ENCODE peak calls at places on chromosomes 1 and 21, in seven cellular contexts. One of them, this sample, is unnamed.

GRCh38 chr21:22076471-22076870 is 1078.3 kb downstream of the NCAM2 start:
- DNase-seq in cardiac fibroblast: no peak
- DNase-seq in suprapubic skin: no peak
- DNase-seq in A673: no peak
- DNase-seq in adrenal gland: no peak
- DNase-seq in osteoblast: no peak
- DNase-seq in astrocyte of the cerebellum: no peak
- DNase-seq in this sample: no peak

GRCh38 chr1:155192346-155193274 is 15.1 kb downstream of the THBS3 start:
- DNase-seq in osteoblast: peak
- DNase-seq in astrocyte of the cerebellum: no peak
- DNase-seq in A673: no peak
- DNase-seq in cardiac fibroblast: no peak
- DNase-seq in adrenal gland: no peak
- DNase-seq in suprapubic skin: no peak
- DNase-seq in this sample: no peak

GRCh38 chr1:178057131-178057765 is 36.7 kb upstream of the RASAL2 start:
- DNase-seq in A673: no peak
- DNase-seq in suprapubic skin: no peak
- DNase-seq in adrenal gland: no peak
- DNase-seq in astrocyte of the cerebellum: no peak
- DNase-seq in cardiac fibroblast: peak
- DNase-seq in osteoblast: no peak
- DNase-seq in this sample: no peak

GRCh38 chr21:23455676-23456075 is 2151.6 kb downstream of the MRPL39 start:
- DNase-seq in A673: no peak
- DNase-seq in osteoblast: no peak
- DNase-seq in adrenal gland: no peak
- DNase-seq in astrocyte of the cerebellum: no peak
- DNase-seq in cardiac fibroblast: no peak
- DNase-seq in suprapubic skin: no peak
- DNase-seq in this sample: no peak

GRCh38 chr1:106746448-106747085 is 309.9 kb upstream of the PRMT6 start:
- DNase-seq in astrocyte of the cerebellum: peak
- DNase-seq in adrenal gland: no peak
- DNase-seq in cardiac fibroblast: no peak
- DNase-seq in suprapubic skin: no peak
- DNase-seq in osteoblast: peak
- DNase-seq in A673: peak
- DNase-seq in this sample: no peak

GRCh38 chr1:219299420-219299819 is 125.7 kb downstream of the LYPLAL1 start:
- DNase-seq in osteoblast: no peak
- DNase-seq in A673: no peak
- DNase-seq in suprapubic skin: no peak
- DNase-seq in cardiac fibroblast: no peak
- DNase-seq in adrenal gland: no peak
- DNase-seq in astrocyte of the cerebellum: no peak
- DNase-seq in this sample: no peak

GRCh38 chr1:4944072-4944471 is 289.7 kb downstream of the AJAP1 start:
- DNase-seq in cardiac fibroblast: no peak
- DNase-seq in osteoblast: no peak
- DNase-seq in astrocyte of the cerebellum: no peak
- DNase-seq in suprapubic skin: no peak
- DNase-seq in A673: no peak
- DNase-seq in adrenal gland: no peak
- DNase-seq in this sample: no peak

GRCh38 chr21:40699366-40699765 is 147.6 kb downstream of the DSCAM start:
- DNase-seq in adrenal gland: no peak
- DNase-seq in cardiac fibroblast: no peak
- DNase-seq in A673: no peak
- DNase-seq in suprapubic skin: no peak
- DNase-seq in osteoblast: no peak
- DNase-seq in astrocyte of the cerebellum: no peak
- DNase-seq in this sample: no peak

GRCh38 chr1:225848044-225848955 is 33.9 kb downstream of the TMEM63A start:
- DNase-seq in A673: peak
- DNase-seq in astrocyte of the cerebellum: no peak
- DNase-seq in suprapubic skin: no peak
- DNase-seq in cardiac fibroblast: no peak
- DNase-seq in adrenal gland: no peak
- DNase-seq in osteoblast: peak
- DNase-seq in this sample: no peak

GRCh38 chr1:81836007-81836626 is 35.4 kb downstream of the ADGRL2 start:
- DNase-seq in cardiac fibroblast: peak
- DNase-seq in osteoblast: no peak
- DNase-seq in A673: no peak
- DNase-seq in astrocyte of the cerebellum: no peak
- DNase-seq in adrenal gland: no peak
- DNase-seq in suprapubic skin: no peak
- DNase-seq in this sample: no peak

GRCh38 chr1:81833722-81834121 is 33.0 kb downstream of the ADGRL2 start:
- DNase-seq in astrocyte of the cerebellum: no peak
- DNase-seq in suprapubic skin: no peak
- DNase-seq in cardiac fibroblast: no peak
- DNase-seq in A673: no peak
- DNase-seq in adrenal gland: no peak
- DNase-seq in osteoblast: no peak
- DNase-seq in this sample: no peak

GRCh38 chr1:81832573-81832972 is 31.8 kb downstream of the ADGRL2 start:
- DNase-seq in osteoblast: no peak
- DNase-seq in suprapubic skin: no peak
- DNase-seq in cardiac fibroblast: peak
- DNase-seq in adrenal gland: no peak
- DNase-seq in A673: no peak
- DNase-seq in astrocyte of the cerebellum: peak
- DNase-seq in this sample: no peak

GRCh38 chr1:81834921-81835698 is 34.4 kb downstream of the ADGRL2 start:
- DNase-seq in suprapubic skin: no peak
- DNase-seq in cardiac fibroblast: peak
- DNase-seq in adrenal gland: no peak
- DNase-seq in astrocyte of the cerebellum: peak
- DNase-seq in osteoblast: no peak
- DNase-seq in A673: no peak
- DNase-seq in this sample: no peak

GRCh38 chr1:81834268-81834667 is 33.5 kb downstream of the ADGRL2 start:
- DNase-seq in adrenal gland: no peak
- DNase-seq in astrocyte of the cerebellum: peak
- DNase-seq in osteoblast: no peak
- DNase-seq in cardiac fibroblast: no peak
- DNase-seq in suprapubic skin: no peak
- DNase-seq in A673: no peak
- DNase-seq in this sample: no peak
- H3K4me3 ChIP-seq in adrenal gland: no peak
- H3K4me3 ChIP-seq in astrocyte of the cerebellum: no peak
- H3K4me3 ChIP-seq in osteoblast: no peak
- H3K4me3 ChIP-seq in cardiac fibroblast: no peak
- H3K4me3 ChIP-seq in suprapubic skin: no peak
- H3K4me3 ChIP-seq in A673: no peak
- H3K4me3 ChIP-seq in this sample: no peak

DNA sequence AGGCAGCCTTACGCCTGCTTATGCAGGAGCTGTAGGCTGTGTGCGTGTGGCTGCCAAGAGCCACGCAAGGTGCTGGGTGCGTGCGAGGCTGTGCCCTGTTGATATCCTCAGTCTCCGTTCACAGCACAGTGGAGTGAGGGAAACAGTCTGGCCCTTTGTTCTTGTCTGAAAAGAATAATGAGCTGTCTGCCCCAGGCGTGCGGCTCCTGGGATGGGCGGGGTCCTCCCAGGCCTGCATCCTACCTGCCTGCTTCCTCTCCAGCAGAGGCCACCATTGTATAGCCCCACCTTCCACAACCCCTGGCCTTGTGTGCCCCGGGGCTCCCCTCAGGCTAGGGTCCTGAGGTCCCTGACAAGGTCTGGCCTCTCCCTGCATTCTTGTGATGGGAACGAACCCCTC is 46.9 kb upstream of the KDM4A start:
- DNase-seq in astrocyte of the cerebellum: no peak
- DNase-seq in suprapubic skin: no peak
- DNase-seq in cardiac fibroblast: no peak
- DNase-seq in A673: no peak
- DNase-seq in adrenal gland: no peak
- DNase-seq in osteoblast: no peak
- DNase-seq in this sample: no peak
- H3K4me3 ChIP-seq in astrocyte of the cerebellum: no peak
- H3K4me3 ChIP-seq in suprapubic skin: no peak
- H3K4me3 ChIP-seq in cardiac fibroblast: no peak
- H3K4me3 ChIP-seq in A673: no peak
- H3K4me3 ChIP-seq in adrenal gland: no peak
- H3K4me3 ChIP-seq in osteoblast: no peak
- H3K4me3 ChIP-seq in this sample: no peak

DNA sequence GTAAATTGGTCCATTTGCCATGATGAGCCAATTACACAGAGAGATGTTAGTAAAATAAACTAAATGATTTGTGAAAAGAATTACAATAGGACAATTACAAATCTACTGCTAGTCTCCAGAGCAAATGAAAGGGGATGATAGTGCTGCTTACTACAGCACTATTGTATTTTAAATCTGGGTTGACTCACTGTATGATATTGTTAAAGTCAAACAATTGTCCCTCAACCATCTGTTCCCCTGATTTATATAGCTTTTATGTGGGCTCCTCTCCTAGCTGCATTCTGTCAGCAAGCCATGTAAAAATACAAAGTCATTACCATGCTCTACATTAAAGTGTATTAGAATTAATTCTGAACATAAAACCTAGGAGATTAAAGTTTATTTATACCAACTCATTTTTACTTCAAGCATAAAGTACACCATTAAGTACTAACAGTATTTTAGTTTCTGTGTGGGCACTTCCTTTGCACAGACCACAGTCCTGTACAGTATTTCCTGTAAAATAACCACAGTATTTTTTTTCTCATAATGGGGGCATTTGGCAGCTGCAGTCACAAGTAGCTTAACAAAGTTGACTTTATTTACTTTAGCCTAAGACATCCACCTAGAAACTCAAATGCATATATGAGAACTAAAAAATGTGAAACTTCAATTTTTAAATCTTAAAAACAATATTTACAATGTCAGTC is 135.8 kb downstream of the VAV3 start:
- DNase-seq in A673: peak
- DNase-seq in suprapubic skin: no peak
- DNase-seq in adrenal gland: no peak
- DNase-seq in cardiac fibroblast: peak
- DNase-seq in osteoblast: peak
- DNase-seq in astrocyte of the cerebellum: peak
- DNase-seq in this sample: no peak
- H3K4me3 ChIP-seq in A673: no peak
- H3K4me3 ChIP-seq in suprapubic skin: no peak
- H3K4me3 ChIP-seq in adrenal gland: no peak
- H3K4me3 ChIP-seq in cardiac fibroblast: no peak
- H3K4me3 ChIP-seq in osteoblast: no peak
- H3K4me3 ChIP-seq in astrocyte of the cerebellum: no peak
- H3K4me3 ChIP-seq in this sample: no peak

GRCh38 chr1:116572079-116572478 is 1.3 kb upstream of the CD58 start:
- DNase-seq in astrocyte of the cerebellum: no peak
- DNase-seq in cardiac fibroblast: no peak
- DNase-seq in A673: no peak
- DNase-seq in osteoblast: no peak
- DNase-seq in suprapubic skin: no peak
- DNase-seq in adrenal gland: no peak
- DNase-seq in this sample: no peak
- H3K4me3 ChIP-seq in astrocyte of the cerebellum: no peak
- H3K4me3 ChIP-seq in cardiac fibroblast: no peak
- H3K4me3 ChIP-seq in A673: no peak
- H3K4me3 ChIP-seq in osteoblast: no peak
- H3K4me3 ChIP-seq in suprapubic skin: no peak
- H3K4me3 ChIP-seq in adrenal gland: no peak
- H3K4me3 ChIP-seq in this sample: no peak

DNA sequence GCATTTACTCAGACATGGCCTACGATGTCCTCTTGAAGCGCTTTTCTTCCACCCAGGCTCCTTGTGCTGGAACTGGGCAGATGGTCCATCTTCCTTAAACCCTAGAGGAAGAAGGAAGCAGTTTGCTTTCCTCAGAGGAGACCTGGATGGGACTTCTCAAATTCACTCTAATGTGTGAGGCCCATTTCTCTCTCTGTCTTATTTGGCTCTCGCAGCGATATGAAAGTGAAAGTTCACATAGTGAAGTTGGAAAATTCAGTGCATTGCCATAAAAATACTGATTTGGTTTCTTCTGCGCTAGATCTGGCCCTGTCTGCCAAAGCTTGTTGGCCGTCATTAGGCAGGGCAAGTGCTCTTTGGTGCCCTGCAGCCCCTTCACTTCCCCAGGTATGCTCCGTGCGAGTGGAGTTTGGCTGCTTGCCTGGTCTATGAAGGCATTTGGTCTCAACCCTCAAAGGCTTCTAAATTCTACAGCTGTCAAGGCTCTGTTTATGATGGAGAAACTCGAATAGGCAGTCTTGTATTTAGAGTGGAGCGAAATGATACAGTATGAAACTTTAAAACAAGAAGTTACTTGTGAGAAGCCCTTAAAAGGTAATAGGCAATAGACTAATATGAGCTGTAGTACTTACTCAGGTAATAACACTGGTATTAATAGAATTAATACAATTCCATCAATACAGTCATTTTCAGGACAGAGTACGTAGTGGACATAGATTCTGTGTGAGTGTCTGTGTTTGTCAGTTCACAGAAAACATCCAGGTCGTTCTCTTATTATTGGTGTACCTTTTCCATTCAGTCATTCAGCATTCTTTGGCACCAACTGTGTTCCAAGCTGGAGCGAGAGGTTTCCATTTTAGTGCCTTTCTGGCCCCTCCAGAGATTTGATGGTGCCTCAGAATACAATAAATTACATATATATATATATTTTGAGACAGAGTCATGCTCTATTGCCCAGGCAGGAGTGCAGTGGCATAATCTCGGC is 20.5 kb downstream of the SZRD1 start:
- DNase-seq in A673: no peak
- DNase-seq in adrenal gland: no peak
- DNase-seq in cardiac fibroblast: no peak
- DNase-seq in suprapubic skin: no peak
- DNase-seq in astrocyte of the cerebellum: no peak
- DNase-seq in osteoblast: peak
- DNase-seq in this sample: no peak
- H3K4me3 ChIP-seq in A673: no peak
- H3K4me3 ChIP-seq in adrenal gland: no peak
- H3K4me3 ChIP-seq in cardiac fibroblast: peak
- H3K4me3 ChIP-seq in suprapubic skin: peak
- H3K4me3 ChIP-seq in astrocyte of the cerebellum: no peak
- H3K4me3 ChIP-seq in osteoblast: peak
- H3K4me3 ChIP-seq in this sample: no peak

DNA sequence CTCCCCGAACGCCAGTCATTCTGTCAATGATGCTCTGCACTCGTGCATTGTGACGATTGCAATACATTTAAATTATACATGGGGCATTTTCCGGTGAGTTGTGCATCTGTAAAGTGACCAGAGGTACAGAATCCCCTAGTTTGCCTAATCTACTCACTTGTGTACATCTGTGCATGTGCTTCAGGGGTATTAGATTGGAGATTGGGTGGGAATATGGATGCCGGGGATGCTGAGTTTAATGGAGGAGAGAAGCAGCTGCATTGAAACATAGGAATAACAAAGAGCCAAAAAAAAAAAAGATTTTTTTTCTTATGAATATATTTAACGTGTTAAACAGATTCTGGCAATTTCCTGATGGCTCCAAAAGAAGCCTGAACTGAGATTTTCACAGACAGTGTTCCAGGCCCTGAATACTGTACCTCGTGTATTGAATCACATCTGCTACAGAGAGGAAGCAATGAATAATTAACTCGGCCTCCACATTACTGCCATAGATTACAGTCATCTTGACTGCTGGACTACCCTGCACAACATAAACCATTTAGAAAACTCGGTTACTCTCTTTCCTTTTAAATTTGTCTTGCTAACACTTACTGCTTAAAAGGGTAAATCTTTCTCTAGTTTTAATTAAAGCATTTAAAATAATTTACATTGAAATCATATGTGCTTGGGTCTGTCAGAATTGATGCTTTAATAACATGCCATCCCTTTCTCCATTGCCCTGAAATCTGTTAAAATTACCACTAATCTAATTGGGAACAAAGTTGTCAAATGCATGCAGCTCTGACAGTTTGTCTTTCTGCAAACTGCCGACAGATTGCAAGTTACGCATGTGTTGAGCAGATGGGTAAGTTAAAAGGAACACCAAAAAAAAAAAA is 149.2 kb upstream of the C1orf87 start:
- DNase-seq in astrocyte of the cerebellum: no peak
- DNase-seq in osteoblast: no peak
- DNase-seq in adrenal gland: no peak
- DNase-seq in A673: no peak
- DNase-seq in suprapubic skin: no peak
- DNase-seq in cardiac fibroblast: no peak
- DNase-seq in this sample: no peak
- H3K4me3 ChIP-seq in astrocyte of the cerebellum: no peak
- H3K4me3 ChIP-seq in osteoblast: no peak
- H3K4me3 ChIP-seq in adrenal gland: no peak
- H3K4me3 ChIP-seq in A673: no peak
- H3K4me3 ChIP-seq in suprapubic skin: no peak
- H3K4me3 ChIP-seq in cardiac fibroblast: no peak
- H3K4me3 ChIP-seq in this sample: no peak

This sample was measured in HFF-Myc.